ENCODE peak calls at places on chromosome 15, in six cellular contexts. E is H9, F is neuronal stem cell, I is IMR-90, L is mesenchymal stem cell, U is H1. Y is an unnamed sample. For H3K4me1, the result is how much of the 10 kb centered on the place peaks cover.

GRCh38 chr15:64460737-64461576 is 579 bp downstream of the ZNF609 start:
- DNase-seq in U (no peak), I (peak), L (peak), E (peak), F (no peak), Y (peak)

GRCh38 chr15:41289953-41290352 is 42.4 kb downstream of the OIP5 start:
- DNase-seq in I (no peak), F (no peak), U (no peak), E (no peak), L (no peak), Y (no peak)

GRCh38 chr15:32651229-32651837 is 9.8 kb downstream of the SCG5 start:
- DNase-seq in I (peak), U (no peak), E (peak), F (peak), L (peak), Y (peak)

GRCh38 chr15:48388017-48388936 is 57.0 kb downstream of the DUT start:
- DNase-seq in U (no peak), F (no peak), L (peak), E (no peak), I (peak), Y (no peak)

GRCh38 chr15:42736178-42736792 is 643 bp downstream of the CDAN1 start:
- DNase-seq in E (no peak), F (no peak), I (no peak), L (peak), U (no peak), Y (no peak)

GRCh38 chr15:44064706-44065105 is 130.4 kb downstream of the FRMD5 start:
- DNase-seq in F (no peak), E (no peak), U (no peak), L (no peak), I (no peak), Y (no peak)

GRCh38 chr15:73908030-73908821 is 18.0 kb upstream of the LOXL1 start:
- DNase-seq in E (peak), I (peak), L (peak), F (peak), U (no peak), Y (peak)

GRCh38 chr15:58957101-58957973 is 23.9 kb upstream of the SLTM start:
- DNase-seq in U (no peak), I (peak), E (peak), F (peak), L (peak), Y (peak)

GRCh38 chr15:76310470-76311070 is 699 bp downstream of the ETFA start:
- DNase-seq in F (no peak), U (no peak), I (no peak), E (no peak), L (peak), Y (peak)

GRCh38 chr15:52709172-52709979 is 30.2 kb upstream of the ATOSA start:
- DNase-seq in L (no peak), E (peak), U (peak), I (no peak), F (no peak), Y (peak)

GRCh38 chr15:41603941-41604660 is 45.1 kb downstream of the TYRO3 start:
- DNase-seq in U (peak), E (peak), F (peak), L (peak), I (peak), Y (peak)

GRCh38 chr15:89399390-89400120 is 64.9 kb upstream of the POLG start:
- DNase-seq in U (no peak), F (no peak), L (no peak), E (peak), I (no peak), Y (peak)

GRCh38 chr15:95170587-95171380 is 939.4 kb downstream of the MCTP2 start:
- DNase-seq in U (no peak), E (no peak), L (no peak), F (no peak), I (no peak), Y (no peak)

GRCh38 chr15:90750186-90750585 is 33.0 kb downstream of the BLM start:
- DNase-seq in U (no peak), L (no peak), F (no peak), E (no peak), I (no peak), Y (peak)

GRCh38 chr15:96585634-96586386 is 255.3 kb downstream of the NR2F2 start:
- DNase-seq in L (no peak), F (no peak), I (peak), E (no peak), U (no peak), Y (no peak)
- H3K4me1 ChIP-seq in L (under half), F (under half), I (under half), E (under half), U (under half), Y (under half)

GRCh38 chr15:67095834-67096366 is 30.5 kb downstream of the SMAD3 start:
- DNase-seq in F (no peak), E (no peak), L (no peak), U (no peak), I (no peak), Y (no peak)
- H3K18ac ChIP-seq in F (no peak), E (no peak), L (no peak), U (no peak), I (peak), Y (no peak)

DNA sequence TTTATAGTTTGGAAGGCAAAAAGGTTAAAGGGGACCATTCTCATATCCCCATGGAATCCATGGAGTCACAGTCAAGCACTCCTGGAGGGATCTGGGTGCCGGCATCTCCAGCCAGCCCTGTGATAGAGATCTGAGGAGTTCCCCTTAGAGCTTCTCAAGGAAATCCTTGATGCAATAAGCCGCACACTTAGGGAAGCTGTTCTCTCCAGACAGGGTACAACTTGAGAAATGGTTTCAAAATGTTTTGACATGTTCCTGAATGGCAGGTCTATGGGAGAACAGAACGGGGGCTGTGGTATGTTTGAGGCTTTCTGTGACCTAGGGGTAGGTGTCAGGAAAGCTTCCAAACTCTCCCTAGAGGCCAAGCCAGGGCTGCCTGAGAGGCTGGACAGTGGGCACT is 292.9 kb downstream of the TLE3 start:
- DNase-seq in L (no peak), U (no peak), E (no peak), I (no peak), F (no peak), Y (peak)
- H4K91ac ChIP-seq in L (no peak), U (no peak), E (no peak), I (no peak), F (no peak), Y (no peak)

GRCh38 chr15:67185051-67185450 is 69.4 kb downstream of the AAGAB start:
- DNase-seq in F (no peak), U (no peak), I (no peak), E (no peak), L (no peak), Y (no peak)

GRCh38 chr15:67185621-67186225 is 68.7 kb downstream of the AAGAB start:
- DNase-seq in L (no peak), I (no peak), U (no peak), F (no peak), E (no peak), Y (no peak)

GRCh38 chr15:67184208-67184925 is 70.1 kb downstream of the AAGAB start:
- DNase-seq in F (no peak), U (no peak), I (no peak), L (no peak), E (no peak), Y (no peak)

GRCh38 chr15:67181221-67181639 is 73.2 kb downstream of the AAGAB start:
- DNase-seq in I (no peak), F (no peak), U (no peak), L (no peak), E (peak), Y (no peak)

GRCh38 chr15:67183443-67184169 is 70.9 kb downstream of the AAGAB start:
- DNase-seq in U (no peak), E (peak), F (no peak), I (peak), L (no peak), Y (no peak)
- H3K4me1 ChIP-seq in U (under half), E (under half), F (under half), I (half or more), L (under half), Y (under half)

Y was measured in trophoblast cell.